ENCODE peak calls at places on chromosomes 5 and 9, in five cellular contexts. One of them, this sample, is unnamed.

GRCh38 chr9:83935276-83935890 is 14.2 kb upstream of the KIF27 start:
- DNase-seq in T-helper 1 cell: no peak
- DNase-seq in endothelial cell of umbilical vein: peak; percentile 12
- DNase-seq in Peyer's patch: no peak
- DNase-seq in COR-L47: no peak
- DNase-seq in this sample: peak; percentile 7

GRCh38 chr9:110260911-110261310 is 4.6 kb upstream of the TXN start:
- DNase-seq in T-helper 1 cell: no peak
- DNase-seq in endothelial cell of umbilical vein: no peak
- DNase-seq in Peyer's patch: no peak
- DNase-seq in COR-L47: no peak
- DNase-seq in this sample: no peak

GRCh38 chr5:15674716-15675115 is 174.7 kb downstream of the FBXL7 start:
- DNase-seq in T-helper 1 cell: no peak
- DNase-seq in endothelial cell of umbilical vein: no peak
- DNase-seq in Peyer's patch: no peak
- DNase-seq in COR-L47: no peak
- DNase-seq in this sample: no peak

GRCh38 chr5:127001621-127002296 is 28.6 kb downstream of the MARCHF3 start:
- DNase-seq in T-helper 1 cell: no peak
- DNase-seq in endothelial cell of umbilical vein: peak; percentile 76
- DNase-seq in Peyer's patch: no peak
- DNase-seq in COR-L47: no peak
- DNase-seq in this sample: no peak

GRCh38 chr9:136087741-136088480 is 7.2 kb downstream of the NACC2 start:
- DNase-seq in T-helper 1 cell: no peak
- DNase-seq in endothelial cell of umbilical vein: no peak
- DNase-seq in Peyer's patch: peak; percentile 27
- DNase-seq in COR-L47: no peak
- DNase-seq in this sample: no peak

GRCh38 chr5:55406292-55406691 is 98.5 kb downstream of the MTREX start:
- DNase-seq in T-helper 1 cell: no peak
- DNase-seq in endothelial cell of umbilical vein: no peak
- DNase-seq in Peyer's patch: no peak
- DNase-seq in COR-L47: no peak
- DNase-seq in this sample: no peak

GRCh38 chr9:125758986-125759811 is 12.0 kb downstream of the PBX3 start:
- DNase-seq in T-helper 1 cell: no peak
- DNase-seq in endothelial cell of umbilical vein: peak; percentile 4
- DNase-seq in Peyer's patch: no peak
- DNase-seq in COR-L47: peak; percentile 47
- DNase-seq in this sample: peak; percentile 76

GRCh38 chr5:76943006-76943405 is 9.8 kb upstream of the CRHBP start:
- DNase-seq in T-helper 1 cell: no peak
- DNase-seq in endothelial cell of umbilical vein: no peak
- DNase-seq in Peyer's patch: no peak
- DNase-seq in COR-L47: no peak
- DNase-seq in this sample: no peak

GRCh38 chr9:91023741-91024140 is 222.1 kb downstream of the SYK start:
- DNase-seq in T-helper 1 cell: no peak
- DNase-seq in endothelial cell of umbilical vein: no peak
- DNase-seq in Peyer's patch: no peak
- DNase-seq in COR-L47: no peak
- DNase-seq in this sample: no peak

GRCh38 chr5:14243768-14244167 is 100.6 kb downstream of the TRIO start:
- DNase-seq in T-helper 1 cell: no peak
- DNase-seq in endothelial cell of umbilical vein: no peak
- DNase-seq in Peyer's patch: no peak
- DNase-seq in COR-L47: no peak
- DNase-seq in this sample: no peak

GRCh38 chr5:145350501-145350900 is 484.6 kb downstream of the PRELID2 start:
- DNase-seq in T-helper 1 cell: no peak
- DNase-seq in endothelial cell of umbilical vein: peak; percentile 56
- DNase-seq in Peyer's patch: no peak
- DNase-seq in COR-L47: no peak
- DNase-seq in this sample: no peak

This sample was measured in NCI-H1092 treated with DMSO at 0.1 percent for 48 hours.